ENCODE peak calls at places on chromosomes 3 and 15, in ten cellular contexts. J is posterior vena cava; N is NCI-H510A; L is heart left ventricle; P is stimulated activated CD4-positive, alpha-beta T cell treated with anti-CD3 and anti-CD28 coated beads, Interleukin-1b, Interleukin-23, amount 100 ng/mL, for 4 hours; S is astrocyte of the spinal cord; F is fibroblast of pulmonary artery; V is activated CD8-positive, alpha-beta memory T cell treated with anti-CD3 and anti-CD28 coated beads for 4 hours; A is AG09309; K is fibroblast of lung. O is an unnamed sample.

GRCh38 chr3:194740859-194741486 is 55.3 kb downstream of the FAM43A start:
- DNase-seq in A (no peak), K (peak), J (no peak), V (no peak), F (peak), S (peak), P (no peak), N (no peak), L (no peak), O (no peak)

GRCh38 chr15:84653584-84653909 is 536 bp downstream of the WDR73 start:
- DNase-seq in L (no peak), S (no peak), K (no peak), P (no peak), N (no peak), F (no peak), J (no peak), V (no peak), A (no peak), O (no peak)

GRCh38 chr3:194504146-194504545 is 17.3 kb upstream of the ATP13A3 start:
- DNase-seq in K (no peak), A (no peak), S (no peak), V (no peak), F (no peak), N (no peak), P (no peak), J (no peak), L (no peak), O (no peak)

GRCh38 chr3:195160908-195161434 is 110.0 kb downstream of the XXYLT1 start:
- DNase-seq in K (no peak), N (no peak), P (no peak), V (no peak), A (no peak), J (no peak), F (no peak), S (no peak), L (no peak), O (no peak)

GRCh38 chr3:64634461-64634860 is 53.3 kb downstream of the ADAMTS9 start:
- DNase-seq in N (no peak), V (no peak), P (no peak), K (peak), F (no peak), A (no peak), J (no peak), S (no peak), L (no peak), O (no peak)

GRCh38 chr3:171851685-171852084 is 8.5 kb downstream of the TMEM212 start:
- DNase-seq in S (peak), J (no peak), N (no peak), F (peak), V (no peak), L (no peak), P (no peak), A (no peak), K (peak), O (no peak)

GRCh38 chr15:23420806-23421575 is 26.1 kb downstream of the GOLGA6L2 start:
- DNase-seq in V (no peak), J (no peak), A (no peak), L (no peak), S (no peak), N (no peak), F (peak), K (peak), P (no peak), O (no peak)

GRCh38 chr3:175329373-175329772 is 470.2 kb downstream of the NAALADL2 start:
- DNase-seq in S (no peak), A (no peak), V (no peak), P (no peak), K (no peak), L (no peak), F (no peak), J (no peak), N (no peak), O (no peak)

GRCh38 chr3:134328147-134328591 is 46.1 kb downstream of the AMOTL2 start:
- DNase-seq in F (peak), V (no peak), N (no peak), L (no peak), P (no peak), K (peak), J (peak), A (peak), S (peak), O (no peak)

GRCh38 chr3:129413687-129414506 is 14.5 kb downstream of the EFCAB12 start:
- DNase-seq in A (peak), L (no peak), V (no peak), P (no peak), S (peak), K (peak), N (no peak), J (no peak), F (peak), O (no peak)

GRCh38 chr15:51108933-51109550 is 14.3 kb upstream of the TNFAIP8L3 start:
- DNase-seq in P (no peak), S (peak), F (peak), A (peak), J (no peak), V (no peak), K (peak), N (no peak), L (no peak), O (no peak)

GRCh38 chr3:41026394-41027177 is 172.7 kb upstream of the CTNNB1 start:
- DNase-seq in A (no peak), L (no peak), V (no peak), K (peak), F (peak), S (peak), P (no peak), J (peak), N (no peak), O (no peak)

GRCh38 chr3:159238646-159239045 is 436.8 kb downstream of the MFSD1 start:
- DNase-seq in P (no peak), J (no peak), K (no peak), N (no peak), S (no peak), F (no peak), A (no peak), L (no peak), V (no peak), O (no peak)

GRCh38 chr15:73437541-73438109 is 5.3 kb upstream of the REC114 start:
- DNase-seq in V (no peak), K (no peak), J (no peak), A (no peak), F (no peak), P (no peak), L (no peak), S (no peak), N (no peak), O (no peak)

GRCh38 chr15:36359286-36359685 is 220.1 kb upstream of the CDIN1 start:
- DNase-seq in F (no peak), N (no peak), A (no peak), J (no peak), V (no peak), S (no peak), K (no peak), L (no peak), P (no peak), O (no peak)

GRCh38 chr15:62135532-62136134 is 29.5 kb downstream of the C2CD4B start:
- DNase-seq in P (no peak), V (no peak), A (no peak), J (no peak), L (no peak), F (peak), K (peak), S (peak), N (no peak), O (no peak)